ENCODE peak calls at places on chromosomes 11 and 22, in six cellular contexts. P is CD8-positive, alpha-beta T cell; T is GM23338; H is NB4; W is astrocyte of the spinal cord; Q is SK-N-SH. B is an unnamed sample.

GRCh38 chr22:41772645-41773044 is 27.8 kb upstream of the CCDC134 start:
- DNase-seq in H (no peak), T (no peak), W (no peak), P (no peak), Q (no peak), B (peak)

GRCh38 chr22:44033689-44034088 is 9.6 kb downstream of the PARVB start:
- DNase-seq in H (no peak), W (peak), T (peak), Q (no peak), P (no peak), B (no peak)

GRCh38 chr11:47435687-47436086 is 9.4 kb upstream of the PSMC3 start:
- DNase-seq in H (no peak), W (no peak), P (no peak), T (no peak), Q (no peak), B (no peak)

GRCh38 chr11:110093407-110094297 is 460 bp downstream of the ZC3H12C start:
- DNase-seq in H (peak), Q (peak), W (peak), P (no peak), T (peak), B (peak)

GRCh38 chr11:27604416-27604815 is 95.8 kb downstream of the BDNF start:
- DNase-seq in Q (no peak), P (no peak), T (no peak), W (no peak), H (no peak), B (no peak)

GRCh38 chr22:33652596-33652995 is 267.7 kb downstream of the LARGE1 start:
- DNase-seq in P (no peak), H (no peak), Q (no peak), T (no peak), W (no peak), B (no peak)

GRCh38 chr11:65786786-65787636 is at the start of gene OVOL1:
- DNase-seq in P (no peak), T (peak), H (no peak), W (no peak), Q (peak), B (no peak)

GRCh38 chr22:26893034-26893710 is 235.8 kb downstream of the MIAT start:
- DNase-seq in W (no peak), T (peak), P (no peak), H (no peak), Q (no peak), B (no peak)

GRCh38 chr11:34302046-34302921 is 55.5 kb downstream of the ABTB2 start:
- DNase-seq in H (peak), Q (no peak), T (no peak), P (no peak), W (peak), B (peak)

GRCh38 chr11:327581-327923 is 6.9 kb upstream of the IFITM3 start:
- DNase-seq in Q (no peak), H (no peak), W (no peak), P (no peak), T (no peak), B (no peak)
- H3K4me3 ChIP-seq in Q (no peak), H (no peak), W (no peak), P (peak), T (no peak), B (no peak)

GRCh38 chr22:45309422-45310227 is at the start of gene FAM118A:
- DNase-seq in T (peak), H (peak), W (peak), Q (peak), P (peak), B (peak)
- TF ChIP-seq CTCF in T (peak), H (no peak), W (no peak), Q (no peak), P (no peak), B (no peak)

DNA sequence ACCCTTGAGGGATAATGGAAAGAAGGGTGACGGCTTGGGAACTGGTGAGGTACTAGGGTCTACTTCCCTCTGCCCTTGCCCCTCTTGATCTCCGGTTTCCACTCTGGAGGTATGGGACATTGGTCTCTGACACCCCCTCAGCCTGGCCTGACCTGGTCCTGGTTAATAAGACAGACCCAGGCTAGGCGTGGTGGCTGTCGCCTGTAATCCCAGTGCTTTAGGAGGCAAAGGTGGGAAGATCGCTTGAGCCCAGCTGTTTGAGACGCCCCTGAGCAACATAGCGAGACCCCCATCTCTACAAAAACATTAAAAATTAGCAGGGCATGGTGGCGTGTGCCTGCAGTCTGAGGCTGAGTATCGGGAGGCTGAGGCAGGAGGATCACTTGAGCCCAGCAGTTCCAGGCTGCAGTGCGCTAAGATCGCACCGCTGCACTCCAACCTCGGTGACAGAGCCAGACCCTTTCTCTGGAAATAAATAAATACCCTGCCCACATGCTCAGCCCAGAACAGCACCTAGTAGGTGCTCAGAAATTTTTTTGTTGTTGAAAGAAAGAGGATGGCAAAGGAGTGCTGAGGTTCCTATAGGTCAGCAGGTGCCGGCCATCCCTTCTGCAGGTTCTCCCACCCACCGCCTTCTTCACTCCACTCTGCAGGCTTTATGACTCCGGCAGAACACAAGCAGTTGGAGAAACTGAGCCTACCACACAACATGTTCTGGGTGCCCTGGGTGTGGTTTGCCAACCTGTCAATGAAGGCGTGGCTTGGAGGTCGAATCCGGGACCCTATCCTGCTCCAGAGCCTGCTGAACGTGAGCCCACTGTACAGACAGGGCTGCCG is 6.3 kb downstream of the BEST1 start:
- DNase-seq in T (no peak), H (no peak), W (no peak), P (peak), Q (no peak), B (no peak)
- H3K4me3 ChIP-seq in T (peak), H (no peak), W (no peak), P (no peak), Q (no peak), B (peak)

DNA sequence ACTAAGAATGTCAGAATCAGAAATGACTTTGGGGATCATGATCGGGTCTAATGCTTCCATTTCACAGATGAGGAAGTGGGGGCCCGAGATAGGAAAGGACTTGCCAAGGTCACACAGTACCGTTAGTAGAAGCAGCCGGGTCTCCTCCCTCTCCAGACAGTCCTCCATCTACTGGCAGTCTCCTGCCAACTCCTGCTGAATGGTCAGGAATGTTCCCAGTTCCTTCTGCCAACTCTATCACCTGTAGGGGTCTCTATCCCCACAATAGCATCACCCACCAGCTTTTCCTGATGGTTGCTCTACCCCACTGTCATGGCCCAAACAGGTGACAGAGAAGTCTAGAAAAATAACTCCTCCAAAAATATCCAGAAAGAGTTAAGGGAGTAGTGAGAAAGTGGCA is 23.9 kb upstream of the CCDC86 start:
- DNase-seq in Q (no peak), P (no peak), H (no peak), T (no peak), W (no peak), B (no peak)
- TF ChIP-seq CTCF in Q (no peak), P (no peak), H (no peak), T (peak), W (no peak), B (no peak)

GRCh38 chr11:77038825-77039326 is 4.7 kb downstream of the B3GNT6 start:
- DNase-seq in P (no peak), H (peak), Q (no peak), W (no peak), T (no peak), B (no peak)

GRCh38 chr11:77038029-77038824 is 4.0 kb downstream of the B3GNT6 start:
- DNase-seq in W (no peak), Q (no peak), T (no peak), H (peak), P (no peak), B (no peak)

GRCh38 chr11:77040889-77041288 is 6.7 kb downstream of the B3GNT6 start:
- DNase-seq in P (no peak), T (no peak), W (no peak), Q (peak), H (no peak), B (no peak)

GRCh38 chr11:77040401-77040777 is 6.2 kb downstream of the B3GNT6 start:
- DNase-seq in Q (no peak), P (no peak), H (no peak), W (no peak), T (no peak), B (no peak)

GRCh38 chr11:77039491-77040400 is 5.5 kb downstream of the B3GNT6 start:
- DNase-seq in H (no peak), Q (peak), T (peak), P (no peak), W (peak), B (peak)
- H3K4me3 ChIP-seq in H (no peak), Q (peak), T (peak), P (no peak), W (no peak), B (peak)

B was measured in fibroblast of pulmonary artery.